ENCODE peak calls at places on chromosome 19, in four cellular contexts. V is HFF-Myc; F is stimulated activated CD4-positive, alpha-beta T cell treated with anti-CD3 and anti-CD28 coated beads, Interleukin-2, amount 100 ng/mL, for 24 hours; I is HEK293T. H is an unnamed sample.

GRCh38 chr19:52170863-52171320 is 529 bp downstream of the ZNF836 start:
- DNase-seq in V (no peak), F (peak; percentile 9), I (no peak), H (no peak)

GRCh38 chr19:49150944-49151243 is 4.3 kb downstream of the HRC start:
- DNase-seq in V (no peak), F (no peak), I (no peak), H (no peak)

GRCh38 chr19:9828551-9829063 is 889 bp downstream of the UBL5 start:
- DNase-seq in V (no peak), F (no peak), I (no peak), H (no peak)

GRCh38 chr19:47755065-47755761 is 9.9 kb downstream of the NOP53 start:
- DNase-seq in V (no peak), F (no peak), I (no peak), H (no peak)

GRCh38 chr19:2186071-2186846 is 22.5 kb downstream of the DOT1L start:
- DNase-seq in V (peak; percentile 74), F (no peak), I (no peak), H (no peak)

GRCh38 chr19:2363419-2363818 is 3.4 kb downstream of the TMPRSS9 start:
- DNase-seq in V (no peak), F (no peak), I (no peak), H (no peak)

GRCh38 chr19:4830768-4831265 is 695 bp downstream of the TICAM1 start:
- DNase-seq in V (no peak), F (no peak), I (no peak), H (no peak)

GRCh38 chr19:16266586-16266942 is 58.1 kb upstream of the KLF2 start:
- DNase-seq in V (no peak), F (peak; percentile 47), I (no peak), H (no peak)

GRCh38 chr19:37817180-37817911 is 38.0 kb upstream of the ZNF573 start:
- DNase-seq in V (no peak), F (peak; percentile 49), I (no peak), H (no peak)

GRCh38 chr19:10111405-10111811 is at the start of gene P2RY11:
- DNase-seq in V (no peak), F (peak; percentile 68), I (no peak), H (peak; percentile 82)